ENCODE peak calls at places on chromosomes 7 and 10, in five cellular contexts. O is K562, A is HepG2, C is GM12878, H is H1. B is an unnamed sample.

GRCh38 chr7:47264021-47264651 is 317.8 kb downstream of the TNS3 start:
- DNase-seq in O (no peak), A (no peak), C (no peak), H (no peak), B (no peak)

GRCh38 chr7:85184599-85185354 is 2.1 kb downstream of the SEMA3D start:
- DNase-seq in A (no peak), O (no peak), H (peak; percentile 54), C (no peak), B (no peak)

GRCh38 chr7:98372993-98373392 is 27.9 kb downstream of the BAIAP2L1 start:
- DNase-seq in O (no peak), C (no peak), H (no peak), A (no peak), B (no peak)

GRCh38 chr10:30002438-30003266 is 56.7 kb downstream of the JCAD start:
- DNase-seq in H (peak; percentile 83), O (peak; percentile 40), A (peak; percentile 65), C (no peak), B (peak; percentile 81)

GRCh38 chr10:122658356-122659049 is 41.1 kb downstream of the C10orf120 start:
- DNase-seq in O (no peak), C (no peak), A (no peak), H (no peak), B (no peak)

GRCh38 chr7:138316421-138317043 is 143.5 kb upstream of the TRIM24 start:
- DNase-seq in A (peak; percentile 99), C (peak; percentile 17), H (no peak), O (no peak), B (peak; percentile 63)

GRCh38 chr7:24717247-24717622 is 40.0 kb downstream of the GSDME start:
- DNase-seq in C (no peak), O (no peak), A (no peak), H (peak; percentile 29), B (no peak)

GRCh38 chr10:75220258-75220657 is 9.7 kb downstream of the VDAC2 start:
- DNase-seq in C (no peak), H (no peak), O (no peak), A (no peak), B (no peak)

GRCh38 chr10:28939352-28940157 is 262.2 kb downstream of the BAMBI start:
- DNase-seq in C (no peak), A (peak; percentile 100), H (peak; percentile 92), O (peak; percentile 33), B (peak; percentile 100)

GRCh38 chr10:60981012-60981411 is 37.0 kb upstream of the RHOBTB1 start:
- DNase-seq in H (no peak), A (no peak), O (no peak), C (no peak), B (no peak)

GRCh38 chr10:127292888-127293287 is 96.5 kb upstream of the INSYN2A start:
- DNase-seq in O (no peak), A (no peak), C (no peak), H (no peak), B (no peak)

GRCh38 chr10:117865945-117866344 is 180.8 kb downstream of the RAB11FIP2 start:
- DNase-seq in O (no peak), A (no peak), C (no peak), H (no peak), B (no peak)

GRCh38 chr10:369441-370221 is 234.4 kb downstream of the ZMYND11 start:
- DNase-seq in H (no peak), O (no peak), C (no peak), A (no peak), B (no peak)

GRCh38 chr7:44581426-44581906 is 565 bp downstream of the TMED4 start:
- DNase-seq in C (no peak), A (no peak), O (no peak), H (no peak), B (no peak)

GRCh38 chr10:30701471-30702173 is 72.1 kb upstream of the LYZL2 start:
- DNase-seq in H (no peak), C (peak; percentile 87), O (no peak), A (no peak), B (peak; percentile 57)

GRCh38 chr7:64618785-64619456 is 47.0 kb upstream of the ZNF107 start:
- DNase-seq in O (peak; percentile 43), C (no peak), A (peak; percentile 65), H (peak; percentile 39), B (no peak)

GRCh38 chr10:118495499-118495898 is 99.9 kb downstream of the PRLHR start:
- DNase-seq in O (no peak), C (no peak), H (peak; percentile 4), A (no peak), B (no peak)

GRCh38 chr7:47778153-47778661 is 170.1 kb downstream of the PKD1L1 start:
- DNase-seq in C (no peak), H (no peak), O (no peak), A (peak; percentile 87), B (peak; percentile 82)

GRCh38 chr10:11702264-11702663 is 39.9 kb upstream of the ECHDC3 start:
- DNase-seq in H (no peak), A (no peak), C (no peak), O (no peak), B (no peak)

GRCh38 chr7:99623091-99623693 is 6.4 kb downstream of the ZSCAN25 start:
- DNase-seq in H (no peak), C (no peak), A (no peak), O (no peak), B (no peak)

GRCh38 chr10:132740542-132741066 is 45.3 kb downstream of the NKX6-2 start:
- DNase-seq in O (no peak), A (no peak), C (no peak), H (no peak), B (no peak)

GRCh38 chr10:62016477-62017140 is 115.1 kb downstream of the ARID5B start:
- DNase-seq in A (no peak), H (no peak), O (no peak), C (no peak), B (no peak)

GRCh38 chr10:102869290-102870198 is at the start of gene AS3MT:
- DNase-seq in O (no peak), A (peak; percentile 38), C (no peak), H (peak; percentile 90), B (peak; percentile 23)

GRCh38 chr10:87635498-87636312 is 24.0 kb upstream of the PAPSS2 start:
- DNase-seq in C (peak; percentile 62), H (no peak), A (peak; percentile 43), O (no peak), B (peak; percentile 68)

GRCh38 chr10:102434251-102434913 is 2.0 kb upstream of the CUEDC2 start:
- DNase-seq in O (no peak), A (peak; percentile 72), C (no peak), H (no peak), B (no peak)

GRCh38 chr7:76054129-76055120 is 6.5 kb downstream of the MDH2 start:
- DNase-seq in O (no peak), H (no peak), C (no peak), A (no peak), B (no peak)

GRCh38 chr10:75209325-75210192 is 1.0 kb upstream of the VDAC2 start:
- DNase-seq in C (peak; percentile 40), H (no peak), O (peak; percentile 77), A (no peak), B (peak; percentile 79)

DNA sequence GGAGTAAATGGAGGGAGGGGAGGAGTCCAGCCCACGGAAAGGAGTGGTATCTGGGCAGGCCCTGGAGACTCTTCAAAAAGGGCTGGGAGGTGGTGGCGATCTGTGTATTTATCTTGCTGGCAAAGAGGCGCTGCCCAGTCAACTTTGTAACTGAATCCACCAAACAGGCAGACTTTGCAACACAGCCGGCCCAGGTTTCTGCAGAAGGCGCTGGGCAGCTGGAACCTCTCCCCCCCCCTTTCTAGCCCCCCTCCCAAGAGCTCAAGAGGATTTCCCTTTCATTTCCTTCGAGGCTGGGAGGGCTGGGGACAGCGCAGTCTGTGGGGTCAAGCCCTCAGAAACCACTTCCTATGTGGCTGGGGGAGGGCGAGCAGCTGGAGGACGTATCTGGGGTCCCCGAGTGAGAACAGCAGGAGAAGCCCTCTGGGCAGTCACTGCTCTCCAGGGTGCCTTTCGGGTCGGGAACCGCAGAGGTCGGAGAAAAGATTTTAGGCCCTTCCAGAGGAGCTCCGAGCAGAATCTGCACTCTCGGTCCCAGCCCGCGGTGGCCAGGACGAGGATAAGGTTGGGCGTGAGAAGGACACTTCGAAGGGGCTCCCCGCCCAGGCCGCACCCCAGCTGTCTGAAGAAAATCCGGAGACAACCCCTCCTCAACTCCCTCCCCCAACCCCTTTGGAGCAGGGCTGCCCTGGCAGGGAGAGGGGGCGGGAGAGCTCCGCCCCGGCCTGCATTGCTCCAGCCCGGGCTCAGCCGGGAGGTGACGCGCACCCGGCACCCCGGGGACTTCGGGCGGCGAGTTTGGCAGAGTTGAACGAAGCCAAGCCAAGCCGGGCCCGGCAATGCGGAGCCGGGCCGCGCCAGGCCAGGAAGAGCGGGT is 943 bp downstream of the ZCCHC24 start:
- DNase-seq in H (peak; percentile 78), O (peak; percentile 79), C (no peak), A (no peak), B (peak; percentile 74)
- TF ChIP-seq HDAC2 in H (no peak), O (no peak), C (no peak), A (no peak), B (no peak)

DNA sequence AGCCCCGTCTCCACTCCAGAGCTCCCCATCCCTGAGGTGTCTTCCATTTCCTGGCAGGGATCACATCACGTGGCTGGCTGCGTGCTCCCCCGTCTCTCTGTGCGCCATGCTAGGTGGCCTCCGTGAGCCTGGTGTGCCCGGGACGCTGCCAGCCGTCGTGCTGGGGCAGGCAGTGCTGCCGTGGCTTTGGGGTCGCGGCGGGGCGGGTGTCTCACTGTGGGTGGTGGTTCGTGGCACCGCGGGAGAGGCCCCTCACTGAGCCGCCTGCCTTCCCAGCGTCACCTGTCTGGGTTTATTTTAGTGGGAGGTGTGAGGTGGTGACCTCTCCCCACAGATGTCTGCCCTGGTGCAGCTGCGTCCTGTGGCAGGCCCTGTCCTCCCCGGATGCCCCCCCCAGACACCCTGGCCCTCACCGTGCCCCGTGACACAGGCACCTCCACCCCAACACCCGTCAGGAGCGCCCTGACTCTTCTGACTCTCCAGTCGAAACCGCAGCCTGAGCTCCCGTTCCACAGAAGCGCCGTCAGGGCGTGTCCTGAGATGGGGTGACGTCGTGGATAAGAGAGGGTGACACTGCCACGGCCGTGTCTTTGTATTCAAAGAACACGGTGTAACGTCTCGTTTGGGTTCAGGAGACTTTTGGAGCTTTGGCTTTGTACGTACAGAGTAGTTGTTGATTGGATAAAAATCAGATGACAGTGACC is 18.0 kb downstream of the GET4 start:
- DNase-seq in H (no peak), C (no peak), O (no peak), A (no peak), B (no peak)
- TF ChIP-seq HDAC2 in H (no peak), C (no peak), O (no peak), A (no peak), B (no peak)

GRCh38 chr7:131769241-131769640 is 212.8 kb upstream of the PODXL start:
- DNase-seq in A (no peak), C (no peak), O (no peak), H (no peak), B (peak; percentile 13)
- TF ChIP-seq HDAC2 in A (no peak), C (no peak), O (no peak), H (no peak), B (no peak)

DNA sequence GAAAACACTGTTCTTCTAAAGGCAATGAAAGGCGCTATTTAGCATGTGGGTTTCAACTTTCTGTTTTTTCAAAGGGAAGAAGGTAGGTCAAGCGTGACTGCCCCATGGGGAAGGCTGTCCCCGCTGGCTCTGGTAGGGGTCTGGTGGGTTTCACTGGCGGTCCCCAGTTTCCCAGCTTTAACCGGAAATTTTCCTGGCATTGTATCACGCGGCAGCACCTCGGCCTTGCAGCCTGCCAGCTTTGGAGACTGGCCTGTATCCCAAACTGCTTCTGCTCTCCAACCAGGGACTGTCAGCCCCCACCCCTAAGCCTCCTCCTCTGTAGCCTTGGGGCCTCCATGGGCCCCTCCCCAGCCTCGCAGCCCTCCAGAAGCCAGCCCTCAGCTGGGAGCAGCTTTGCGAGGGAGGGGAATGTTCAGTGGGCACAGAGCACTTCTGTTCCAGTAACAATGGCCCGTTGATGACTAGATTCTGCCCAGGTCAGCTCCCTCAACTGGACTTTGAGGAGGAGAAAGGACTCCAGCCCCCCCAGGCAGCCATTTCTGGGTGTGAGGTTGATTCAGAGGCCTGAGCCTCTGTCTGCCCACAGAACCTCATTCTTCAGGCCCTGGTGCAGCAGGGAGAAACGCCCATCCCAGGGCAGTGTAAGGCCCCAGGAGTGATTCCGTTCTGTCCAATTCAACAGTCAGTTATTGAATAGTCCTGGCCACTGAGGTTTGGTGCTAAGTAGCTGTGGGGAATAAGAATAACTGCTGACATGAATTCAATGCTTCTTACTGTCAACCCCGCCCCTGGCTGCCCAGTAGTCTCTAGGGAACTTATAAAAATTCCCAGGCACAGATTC is 17.1 kb downstream of the CHST3 start:
- DNase-seq in O (no peak), C (peak; percentile 44), H (no peak), A (peak; percentile 90), B (no peak)
- TF ChIP-seq HDAC2 in O (no peak), C (no peak), H (no peak), A (peak; percentile 71), B (no peak)